ENCODE peak calls at places on chromosomes 13 and 19, in eight cellular contexts. C is cardiac muscle cell; P is HCT116; Q is GM23248; M is heart right ventricle; X is CD8-positive, alpha-beta T cell; S is ovary; K is right lobe of liver. L is an unnamed sample. For H3K4me1 and H3K36me3, the result is how much of the 10 kb centered on the place peaks cover.

GRCh38 chr19:30856376-30856775 is 484.2 kb downstream of the ZNF536 start:
- DNase-seq in C (no peak), P (no peak), Q (no peak), M (no peak), X (no peak), S (no peak), K (no peak), L (no peak)

GRCh38 chr13:38685974-38686571 is 804 bp upstream of the FREM2 start:
- DNase-seq in C (peak), P (no peak), Q (peak), M (no peak), X (no peak), S (no peak), K (no peak), L (no peak)

GRCh38 chr13:101230271-101230890 is 185.9 kb downstream of the NALCN start:
- DNase-seq in C (no peak), P (no peak), Q (no peak), M (no peak), X (no peak), S (no peak), K (no peak), L (no peak)

GRCh38 chr13:83515267-83515666 is 367.0 kb downstream of the SLITRK1 start:
- DNase-seq in C (peak), P (no peak), Q (peak), M (no peak), X (no peak), S (no peak), K (no peak), L (no peak)

GRCh38 chr13:74040200-74040599 is 94.0 kb downstream of the KLF12 start:
- DNase-seq in C (peak), P (peak), Q (peak), M (peak), X (no peak), S (peak), K (no peak), L (peak)

GRCh38 chr13:111372651-111373425 is 52.4 kb downstream of the TEX29 start:
- DNase-seq in C (no peak), P (no peak), Q (no peak), M (no peak), X (no peak), S (no peak), K (no peak), L (peak)

GRCh38 chr19:32392142-32392541 is 13.4 kb upstream of the DPY19L3 start:
- DNase-seq in C (no peak), P (no peak), Q (no peak), M (no peak), X (no peak), S (no peak), K (no peak), L (no peak)

GRCh38 chr19:11152318-11153062 is 3.1 kb downstream of the SPC24 start:
- DNase-seq in C (peak), P (no peak), Q (peak), M (peak), X (no peak), S (peak), K (peak), L (no peak)

GRCh38 chr19:16018106-16018755 is 58.1 kb upstream of the TPM4 start:
- DNase-seq in C (no peak), P (no peak), Q (no peak), M (no peak), X (no peak), S (no peak), K (peak), L (no peak)

GRCh38 chr19:48122421-48122820 is 11.8 kb upstream of the PLA2G4C start:
- DNase-seq in C (no peak), P (no peak), Q (no peak), M (no peak), X (no peak), S (no peak), K (no peak), L (no peak)

GRCh38 chr19:16285769-16286564 is 38.7 kb upstream of the KLF2 start:
- DNase-seq in C (peak), P (no peak), Q (no peak), M (peak), X (no peak), S (peak), K (no peak), L (no peak)

GRCh38 chr19:46728693-46729339 is 11.9 kb upstream of the PRKD2 start:
- DNase-seq in C (peak), P (no peak), Q (peak), M (peak), X (peak), S (peak), K (peak), L (no peak)

GRCh38 chr13:67230243-67230773 is at the start of gene PCDH9:
- DNase-seq in C (peak), P (no peak), Q (peak), M (peak), X (peak), S (peak), K (peak), L (peak)

GRCh38 chr13:110746443-110746842 is 32.9 kb downstream of the ING1 start:
- DNase-seq in C (no peak), P (no peak), Q (peak), M (no peak), X (no peak), S (no peak), K (no peak), L (peak)

GRCh38 chr13:29526741-29527140 is 68.7 kb downstream of the SLC7A1 start:
- DNase-seq in C (no peak), P (no peak), Q (no peak), M (no peak), X (no peak), S (no peak), K (no peak), L (no peak)

GRCh38 chr13:106103779-106104178 is 431.7 kb downstream of the EFNB2 start:
- DNase-seq in C (peak), P (peak), Q (peak), M (no peak), X (no peak), S (no peak), K (no peak), L (no peak)

GRCh38 chr19:38977445-38978314 is 2.1 kb upstream of the FBXO17 start:
- DNase-seq in C (no peak), P (no peak), Q (peak), M (no peak), X (no peak), S (no peak), K (no peak), L (no peak)

GRCh38 chr19:38975214-38975860 is at the start of gene FBXO17:
- DNase-seq in C (peak), P (no peak), Q (peak), M (peak), X (no peak), S (peak), K (peak), L (peak)

GRCh38 chr19:38971672-38972071 is 3.9 kb downstream of the FBXO17 start:
- DNase-seq in C (no peak), P (no peak), Q (peak), M (no peak), X (no peak), S (no peak), K (no peak), L (no peak)

GRCh38 chr19:38975861-38976271 is 324 bp upstream of the FBXO17 start:
- DNase-seq in C (peak), P (no peak), Q (peak), M (no peak), X (no peak), S (no peak), K (peak), L (no peak)

DNA sequence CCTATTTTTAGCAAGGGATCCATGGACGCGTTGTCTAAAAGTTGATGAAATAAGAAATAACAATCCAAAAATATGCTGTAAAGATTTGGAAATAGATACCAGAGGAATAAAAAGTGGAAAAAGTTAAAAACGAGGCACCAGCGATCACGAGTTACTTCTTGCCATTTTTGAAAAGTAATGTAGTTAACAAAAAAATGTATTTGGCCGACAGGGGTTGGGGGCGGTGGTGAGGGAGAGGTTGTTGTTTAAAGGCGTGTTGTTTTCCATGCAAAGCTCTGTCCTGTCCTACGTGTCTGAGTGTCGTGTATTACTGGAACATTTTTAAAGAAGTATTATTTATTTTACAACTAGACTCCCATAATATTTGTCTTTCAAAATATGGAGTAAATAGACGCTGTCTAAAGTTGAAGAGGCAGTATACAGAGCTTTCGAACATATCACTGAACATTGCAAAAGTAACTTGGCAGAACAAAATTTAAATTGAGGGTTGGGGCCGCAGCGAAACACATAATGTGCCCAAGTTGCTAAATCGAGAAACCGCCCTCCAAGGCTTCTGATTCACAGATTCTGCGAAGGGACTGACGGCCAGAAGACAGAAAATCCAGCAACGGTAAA is 836 bp downstream of the FBXO17 start:
- DNase-seq in C (peak), P (no peak), Q (peak), M (no peak), X (no peak), S (no peak), K (no peak), L (no peak)
- H3K4me1 ChIP-seq in C (under half), P (under half), Q (under half), M (under half), X (under half), S (under half), K (under half), L (under half)

DNA sequence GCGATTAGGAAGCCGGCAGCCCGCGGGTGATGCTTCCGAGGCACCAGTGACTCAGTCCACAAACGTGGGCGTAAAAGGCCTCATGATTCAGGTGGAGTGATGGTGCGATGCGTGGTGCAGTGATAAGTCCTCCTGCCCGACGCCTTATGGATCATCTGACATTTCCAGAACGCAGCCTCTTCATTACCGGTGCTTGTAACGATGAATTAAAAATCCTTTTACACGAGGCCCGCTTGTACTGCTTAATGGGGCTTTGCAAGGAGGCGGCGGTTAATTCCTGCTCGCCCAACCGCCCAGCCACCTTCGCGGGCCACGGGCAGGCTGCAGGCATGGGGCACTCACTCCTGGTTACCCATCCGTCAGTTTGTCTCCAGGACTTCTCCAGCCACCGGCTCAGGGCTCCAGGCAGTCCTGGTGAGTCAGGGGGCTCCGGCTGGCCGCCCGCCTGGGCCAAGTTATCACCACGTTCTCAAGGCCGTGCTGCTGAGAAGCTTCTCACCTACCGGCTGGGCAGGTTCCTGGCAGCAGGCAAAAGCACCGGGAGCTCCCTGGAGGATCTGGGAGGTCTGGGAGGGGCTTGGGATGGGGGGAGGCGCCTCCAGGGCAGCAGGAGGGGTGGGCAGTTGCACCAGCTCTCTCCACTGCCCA is 172.5 kb downstream of the KDM4B start:
- DNase-seq in C (peak), P (no peak), Q (peak), M (peak), X (no peak), S (no peak), K (peak), L (no peak)
- H3K27ac ChIP-seq in C (no peak), P (no peak), Q (no peak), M (no peak), X (no peak), S (no peak), K (no peak), L (no peak)

DNA sequence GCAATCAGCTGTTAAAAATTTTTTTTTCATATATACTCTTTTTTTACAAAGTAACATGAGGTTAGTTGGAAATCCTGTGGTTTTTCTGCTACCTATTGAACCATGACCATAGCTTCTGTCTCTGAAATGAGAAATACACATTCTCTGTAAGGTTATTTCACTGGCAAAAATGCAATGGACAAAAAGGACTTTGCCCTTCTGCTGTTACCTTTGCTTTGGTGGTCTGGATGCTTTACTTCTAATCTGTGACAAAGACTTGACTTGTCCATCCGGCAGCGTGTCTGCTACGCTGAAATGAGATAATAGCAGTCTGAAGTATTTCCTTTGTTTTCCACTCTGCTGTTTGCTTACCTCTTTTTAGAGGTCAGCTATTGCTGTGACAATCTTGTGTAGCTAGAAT is 412.8 kb downstream of the SLITRK6 start:
- DNase-seq in C (peak), P (no peak), Q (no peak), M (no peak), X (no peak), S (no peak), K (no peak), L (no peak)
- H3K36me3 ChIP-seq in C (under half), P (under half), Q (under half), M (under half), X (under half), S (under half), K (under half), L (under half)

DNA sequence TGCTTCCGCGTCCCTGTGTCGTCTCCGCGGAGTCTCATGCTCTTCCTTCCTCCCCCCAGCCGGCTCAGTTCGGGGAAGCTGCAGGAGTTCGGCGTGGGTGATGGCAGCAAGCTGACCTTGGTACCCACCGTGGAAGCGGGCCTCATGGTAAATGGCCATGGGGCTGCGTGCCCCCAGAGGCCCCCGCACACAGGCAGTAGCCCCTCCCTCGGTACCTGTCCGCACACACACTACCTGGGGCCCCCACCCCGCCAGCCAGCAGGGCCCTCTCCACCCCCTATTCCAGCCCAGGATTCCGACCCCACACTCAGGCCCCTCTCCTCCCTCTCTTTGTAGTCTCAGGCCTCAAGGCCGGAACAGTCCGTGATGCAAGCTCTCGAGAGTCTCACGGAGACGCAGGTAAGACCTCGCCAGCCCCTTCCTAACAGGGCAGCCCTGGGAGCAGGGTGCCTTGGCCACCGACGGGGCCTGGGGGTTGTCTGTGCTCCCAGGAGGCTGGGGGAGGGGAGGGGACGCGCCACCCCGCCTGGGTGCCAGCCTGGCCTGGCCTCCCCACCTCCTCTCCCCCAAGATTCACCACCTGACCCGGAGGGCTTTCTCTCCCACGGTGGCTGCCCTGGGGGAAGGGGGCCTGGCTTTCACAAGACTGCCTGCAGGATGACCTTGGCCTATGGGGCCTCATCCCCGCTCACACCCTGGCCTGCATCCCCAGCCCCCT is 3.3 kb downstream of the MIDN start:
- DNase-seq in C (no peak), P (no peak), Q (no peak), M (peak), X (peak), S (no peak), K (peak), L (no peak)
- H3K4me1 ChIP-seq in C (under half), P (under half), Q (under half), M (half or more), X (under half), S (under half), K (under half), L (half or more)

DNA sequence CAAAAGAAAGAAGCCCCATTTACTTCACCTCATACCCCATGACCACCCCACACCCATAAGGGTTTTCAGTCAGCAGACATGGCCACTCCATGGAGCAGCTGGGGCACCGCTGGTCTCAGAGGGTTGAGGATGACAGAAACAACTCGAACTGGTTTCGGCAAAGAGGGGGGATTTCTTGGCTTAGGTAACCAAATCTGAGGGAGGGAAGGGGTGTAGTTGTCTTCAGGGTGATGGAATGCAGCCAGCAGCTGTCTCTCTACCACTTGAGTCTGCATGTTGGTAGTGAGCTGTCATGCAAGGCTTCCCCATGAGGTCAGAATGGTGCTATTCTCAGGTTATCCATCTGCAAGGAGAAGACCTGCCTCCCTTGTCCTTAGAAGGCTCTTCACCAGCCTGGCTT is 55.5 kb upstream of the PEG3 start:
- DNase-seq in C (no peak), P (no peak), Q (no peak), M (no peak), X (no peak), S (no peak), K (no peak), L (no peak)
- H3K27ac ChIP-seq in C (no peak), P (no peak), Q (no peak), M (no peak), X (no peak), S (no peak), K (no peak), L (no peak)

GRCh38 chr13:113403255-113404104 is 39.5 kb upstream of the GRTP1 start:
- DNase-seq in C (no peak), P (no peak), Q (no peak), M (no peak), X (no peak), S (no peak), K (peak), L (peak)
- H3K36me3 ChIP-seq in C (under half), P (under half), Q (under half), M (under half), X (under half), S (under half), K (under half), L (half or more)

DNA sequence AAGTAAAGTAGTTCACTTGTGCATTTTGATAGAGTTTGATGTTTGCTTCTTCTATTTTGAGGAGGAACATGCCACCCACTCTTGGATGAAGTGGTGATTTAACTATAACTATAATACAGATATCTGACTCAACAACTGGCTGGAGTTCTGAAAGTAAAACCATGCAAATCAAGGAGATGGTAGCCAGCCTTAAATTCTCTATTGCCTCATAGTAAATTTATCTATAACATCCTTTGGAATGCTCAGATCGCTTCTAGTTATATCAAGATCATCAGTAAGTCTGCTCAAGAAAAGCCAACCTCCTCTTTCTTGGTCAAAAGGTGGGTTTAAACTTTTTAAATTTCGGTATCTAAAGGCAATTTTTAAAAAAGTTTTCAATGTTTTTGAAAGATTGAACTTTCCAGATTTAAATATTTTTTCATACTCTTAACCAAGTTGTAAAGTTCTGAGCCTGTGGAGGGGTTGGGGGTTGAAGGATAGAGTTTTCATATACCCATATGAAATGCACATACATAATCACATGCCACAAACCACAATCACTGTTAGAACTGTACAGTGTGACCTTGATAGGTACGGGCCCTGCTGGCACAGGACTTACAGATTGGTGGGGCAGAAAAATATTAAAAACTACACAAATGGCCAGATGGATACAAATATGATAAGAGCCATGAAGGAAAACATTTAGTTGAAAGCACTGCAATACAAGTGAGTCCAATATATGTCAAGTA is 90.4 kb upstream of the RFC3 start:
- DNase-seq in C (no peak), P (no peak), Q (peak), M (no peak), X (no peak), S (no peak), K (no peak), L (no peak)
- H3K4me1 ChIP-seq in C (under half), P (under half), Q (under half), M (under half), X (under half), S (under half), K (under half), L (under half)

GRCh38 chr13:49586717-49587116 is 1.4 kb upstream of the RCBTB1 start:
- DNase-seq in C (no peak), P (no peak), Q (no peak), M (no peak), X (no peak), S (no peak), K (no peak), L (no peak)

GRCh38 chr13:49585220-49586157 is at the start of gene RCBTB1:
- DNase-seq in C (peak), P (peak), Q (peak), M (peak), X (peak), S (peak), K (peak), L (peak)

GRCh38 chr13:49584771-49585182 is 581 bp downstream of the RCBTB1 start:
- DNase-seq in C (no peak), P (no peak), Q (peak), M (no peak), X (no peak), S (no peak), K (no peak), L (no peak)

GRCh38 chr13:49587311-49587847 is 2.0 kb upstream of the RCBTB1 start:
- DNase-seq in C (no peak), P (no peak), Q (peak), M (no peak), X (no peak), S (no peak), K (no peak), L (peak)
- H3K27ac ChIP-seq in C (no peak), P (no peak), Q (peak), M (no peak), X (no peak), S (no peak), K (no peak), L (peak)

L was measured in SJSA1.